ENCODE peak calls at places on chromosomes 7 and 10, in ten cellular contexts. One of them, this sample, is unnamed.

GRCh38 chr10:71338728-71339495 is 19.9 kb downstream of the SLC29A3 start:
- DNase-seq in activated CD4-positive, alpha-beta T cell treated with anti-CD3 and anti-CD28 coated beads, Interleukin-2, amount 50 U/mL, for 1 hour: no peak
- DNase-seq in fibroblast of pulmonary artery: no peak
- DNase-seq in amniotic epithelial cell: peak; percentile 14
- DNase-seq in T follicular helper cell: no peak
- DNase-seq in foreskin fibroblast: no peak
- DNase-seq in CD8-positive, alpha-beta memory T cell: no peak
- DNase-seq in fibroblast of mammary gland: no peak
- DNase-seq in HT1080: no peak
- DNase-seq in activated naive CD4-positive, alpha-beta T cell: no peak
- DNase-seq in this sample: no peak

GRCh38 chr7:158782638-158783490 is 46.4 kb downstream of the ESYT2 start:
- DNase-seq in CD8-positive, alpha-beta memory T cell: no peak
- DNase-seq in foreskin fibroblast: peak; percentile 61
- DNase-seq in activated naive CD4-positive, alpha-beta T cell: no peak
- DNase-seq in activated CD4-positive, alpha-beta T cell treated with anti-CD3 and anti-CD28 coated beads, Interleukin-2, amount 50 U/mL, for 1 hour: no peak
- DNase-seq in fibroblast of pulmonary artery: peak; percentile 56
- DNase-seq in HT1080: peak; percentile 21
- DNase-seq in T follicular helper cell: no peak
- DNase-seq in amniotic epithelial cell: peak; percentile 43
- DNase-seq in fibroblast of mammary gland: peak; percentile 41
- DNase-seq in this sample: peak; percentile 64

GRCh38 chr7:4845740-4846142 is 16.1 kb downstream of the PAPOLB start:
- DNase-seq in fibroblast of mammary gland: peak; percentile 7
- DNase-seq in activated CD4-positive, alpha-beta T cell treated with anti-CD3 and anti-CD28 coated beads, Interleukin-2, amount 50 U/mL, for 1 hour: no peak
- DNase-seq in CD8-positive, alpha-beta memory T cell: no peak
- DNase-seq in foreskin fibroblast: peak; percentile 21
- DNase-seq in activated naive CD4-positive, alpha-beta T cell: no peak
- DNase-seq in T follicular helper cell: no peak
- DNase-seq in fibroblast of pulmonary artery: peak; percentile 56
- DNase-seq in amniotic epithelial cell: no peak
- DNase-seq in HT1080: no peak
- DNase-seq in this sample: peak; percentile 45

GRCh38 chr7:149735779-149736477 is 37.5 kb downstream of the ZNF467 start:
- DNase-seq in HT1080: no peak
- DNase-seq in fibroblast of mammary gland: no peak
- DNase-seq in fibroblast of pulmonary artery: no peak
- DNase-seq in amniotic epithelial cell: no peak
- DNase-seq in activated naive CD4-positive, alpha-beta T cell: no peak
- DNase-seq in CD8-positive, alpha-beta memory T cell: no peak
- DNase-seq in foreskin fibroblast: no peak
- DNase-seq in activated CD4-positive, alpha-beta T cell treated with anti-CD3 and anti-CD28 coated beads, Interleukin-2, amount 50 U/mL, for 1 hour: no peak
- DNase-seq in T follicular helper cell: no peak
- DNase-seq in this sample: no peak

GRCh38 chr10:77844713-77845454 is 81.7 kb downstream of the DLG5 start:
- DNase-seq in fibroblast of pulmonary artery: peak; percentile 57
- DNase-seq in activated CD4-positive, alpha-beta T cell treated with anti-CD3 and anti-CD28 coated beads, Interleukin-2, amount 50 U/mL, for 1 hour: no peak
- DNase-seq in CD8-positive, alpha-beta memory T cell: no peak
- DNase-seq in activated naive CD4-positive, alpha-beta T cell: no peak
- DNase-seq in foreskin fibroblast: peak; percentile 50
- DNase-seq in amniotic epithelial cell: peak; percentile 89
- DNase-seq in T follicular helper cell: no peak
- DNase-seq in fibroblast of mammary gland: peak; percentile 71
- DNase-seq in HT1080: peak; percentile 93
- DNase-seq in this sample: no peak

GRCh38 chr7:82294258-82294855 is 149.2 kb downstream of the CACNA2D1 start:
- DNase-seq in amniotic epithelial cell: peak; percentile 17
- DNase-seq in fibroblast of mammary gland: peak; percentile 65
- DNase-seq in foreskin fibroblast: peak; percentile 46
- DNase-seq in CD8-positive, alpha-beta memory T cell: no peak
- DNase-seq in activated naive CD4-positive, alpha-beta T cell: no peak
- DNase-seq in activated CD4-positive, alpha-beta T cell treated with anti-CD3 and anti-CD28 coated beads, Interleukin-2, amount 50 U/mL, for 1 hour: no peak
- DNase-seq in T follicular helper cell: no peak
- DNase-seq in HT1080: no peak
- DNase-seq in fibroblast of pulmonary artery: peak; percentile 11
- DNase-seq in this sample: no peak

GRCh38 chr7:80428161-80429054 is 83.5 kb downstream of the GNAT3 start:
- DNase-seq in HT1080: peak; percentile 54
- DNase-seq in CD8-positive, alpha-beta memory T cell: no peak
- DNase-seq in foreskin fibroblast: peak; percentile 81
- DNase-seq in activated naive CD4-positive, alpha-beta T cell: no peak
- DNase-seq in fibroblast of pulmonary artery: peak; percentile 84
- DNase-seq in fibroblast of mammary gland: peak; percentile 78
- DNase-seq in activated CD4-positive, alpha-beta T cell treated with anti-CD3 and anti-CD28 coated beads, Interleukin-2, amount 50 U/mL, for 1 hour: no peak
- DNase-seq in amniotic epithelial cell: peak; percentile 78
- DNase-seq in T follicular helper cell: no peak
- DNase-seq in this sample: no peak

GRCh38 chr10:118035358-118036031 is 11.2 kb downstream of the RAB11FIP2 start:
- DNase-seq in activated naive CD4-positive, alpha-beta T cell: no peak
- DNase-seq in fibroblast of pulmonary artery: peak; percentile 74
- DNase-seq in HT1080: no peak
- DNase-seq in foreskin fibroblast: no peak
- DNase-seq in CD8-positive, alpha-beta memory T cell: no peak
- DNase-seq in activated CD4-positive, alpha-beta T cell treated with anti-CD3 and anti-CD28 coated beads, Interleukin-2, amount 50 U/mL, for 1 hour: no peak
- DNase-seq in amniotic epithelial cell: peak; percentile 51
- DNase-seq in fibroblast of mammary gland: no peak
- DNase-seq in T follicular helper cell: no peak
- DNase-seq in this sample: no peak

GRCh38 chr10:62582098-62582705 is 208.0 kb downstream of the ZNF365 start:
- DNase-seq in HT1080: peak; percentile 75
- DNase-seq in activated CD4-positive, alpha-beta T cell treated with anti-CD3 and anti-CD28 coated beads, Interleukin-2, amount 50 U/mL, for 1 hour: no peak
- DNase-seq in CD8-positive, alpha-beta memory T cell: no peak
- DNase-seq in amniotic epithelial cell: peak; percentile 72
- DNase-seq in foreskin fibroblast: peak; percentile 70
- DNase-seq in T follicular helper cell: no peak
- DNase-seq in fibroblast of pulmonary artery: no peak
- DNase-seq in fibroblast of mammary gland: peak; percentile 87
- DNase-seq in activated naive CD4-positive, alpha-beta T cell: no peak
- DNase-seq in this sample: no peak